ENCODE peak calls at places on chromosomes 12 and 14, in six cellular contexts. D is pancreas, V is fibroblast of lung, R is mucosa of descending colon, F is adrenal gland, L is ovary. I is an unnamed sample.

GRCh38 chr14:92973265-92973797 is 50.4 kb downstream of the CHGA start:
- DNase-seq in R (peak; percentile 71), F (peak; percentile 60), L (peak; percentile 71), V (peak; percentile 48), D (peak; percentile 56), I (peak; percentile 74)

GRCh38 chr12:58009355-58009754 is 68.0 kb downstream of the ATP23 start:
- DNase-seq in F (no peak), R (no peak), V (peak; percentile 13), D (no peak), L (no peak), I (no peak)

GRCh38 chr12:20527396-20528154 is 159.2 kb downstream of the PDE3A start:
- DNase-seq in V (peak; percentile 80), L (no peak), F (no peak), R (no peak), D (no peak), I (no peak)

GRCh38 chr14:51305761-51306160 is 65.7 kb downstream of the TMX1 start:
- DNase-seq in V (peak; percentile 40), D (no peak), R (no peak), L (no peak), F (no peak), I (no peak)

GRCh38 chr14:47526591-47527244 is 148.7 kb downstream of the MDGA2 start:
- DNase-seq in F (no peak), V (no peak), R (no peak), L (no peak), D (no peak), I (no peak)

GRCh38 chr12:66011731-66012130 is 118.8 kb downstream of the LLPH start:
- DNase-seq in L (no peak), V (peak; percentile 61), F (no peak), D (no peak), R (no peak), I (no peak)

GRCh38 chr14:29857545-29857944 is 70.1 kb downstream of the PRKD1 start:
- DNase-seq in V (no peak), R (no peak), D (no peak), L (no peak), F (no peak), I (no peak)

GRCh38 chr12:76863005-76863670 is 15.7 kb downstream of the CSRP2 start:
- DNase-seq in F (no peak), L (no peak), R (no peak), D (no peak), V (peak; percentile 95), I (no peak)

GRCh38 chr14:97354119-97354722 is 557.0 kb downstream of the VRK1 start:
- DNase-seq in D (no peak), V (no peak), F (no peak), L (no peak), R (no peak), I (no peak)

GRCh38 chr14:32010561-32011188 is 66.4 kb upstream of the ARHGAP5 start:
- DNase-seq in V (peak; percentile 74), F (peak; percentile 53), D (no peak), R (no peak), L (no peak), I (no peak)

GRCh38 chr14:106276326-106277267 is 750.2 kb downstream of the TMEM121 start:
- DNase-seq in D (no peak), R (no peak), V (no peak), L (no peak), F (no peak), I (no peak)

GRCh38 chr14:72603639-72604038 is 290.3 kb downstream of the DPF3 start:
- DNase-seq in F (no peak), D (peak; percentile 1), R (no peak), V (peak; percentile 84), L (no peak), I (no peak)

GRCh38 chr12:124005736-124006581 is 32.9 kb downstream of the ZNF664 start:
- DNase-seq in R (no peak), V (no peak), F (no peak), L (no peak), D (no peak), I (no peak)
- H3K36me3 ChIP-seq in R (no peaks in the 10 kb centered on the region), V (peaks cover 3% of the 10 kb centered on the region), F (no peaks in the 10 kb centered on the region), L (no peaks in the 10 kb centered on the region), D (peaks cover 5% of the 10 kb centered on the region), I (peaks cover 27% of the 10 kb centered on the region)

GRCh38 chr14:77509366-77509765 is 10.8 kb upstream of the ISM2 start:
- DNase-seq in F (no peak), L (no peak), R (no peak), D (no peak), V (no peak), I (no peak)

GRCh38 chr14:77507762-77508161 is 9.1 kb upstream of the ISM2 start:
- DNase-seq in L (no peak), V (no peak), R (no peak), F (no peak), D (no peak), I (no peak)

GRCh38 chr14:77511486-77512162 is 13.0 kb upstream of the ISM2 start:
- DNase-seq in V (no peak), L (no peak), D (no peak), R (no peak), F (no peak), I (no peak)

GRCh38 chr14:77508249-77508648 is 9.6 kb upstream of the ISM2 start:
- DNase-seq in D (no peak), R (no peak), L (no peak), V (peak; percentile 76), F (peak; percentile 64), I (no peak)

DNA sequence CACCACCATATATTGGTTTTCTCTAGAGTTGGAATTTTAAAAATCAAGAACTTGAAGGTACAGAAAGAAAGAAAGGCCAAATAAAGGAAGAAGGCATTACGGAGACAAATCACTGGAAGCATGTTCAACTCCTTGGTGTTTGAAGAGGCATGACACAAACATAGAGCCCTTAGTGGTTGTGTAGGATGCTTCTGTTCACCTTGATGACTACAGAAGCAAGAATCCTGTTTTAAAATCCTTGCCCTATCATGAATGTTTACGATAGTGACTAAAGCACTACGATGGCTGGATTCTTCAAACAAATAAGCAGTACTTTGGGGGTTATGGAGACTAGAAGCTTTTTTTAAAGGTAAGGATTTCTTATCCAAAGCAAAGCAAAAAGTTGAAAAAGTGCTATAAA is 10.3 kb upstream of the ISM2 start:
- DNase-seq in L (no peak), D (no peak), V (no peak), R (no peak), F (no peak), I (no peak)
- H3K36me3 ChIP-seq in L (no peaks in the 10 kb centered on the region), D (no peaks in the 10 kb centered on the region), V (peaks cover 4% of the 10 kb centered on the region), R (no peaks in the 10 kb centered on the region), F (no peaks in the 10 kb centered on the region), I (peaks cover 23% of the 10 kb centered on the region)

GRCh38 chr12:123941485-123942276 is 30.9 kb downstream of the CCDC92 start:
- DNase-seq in D (no peak), F (no peak), R (no peak), L (no peak), V (no peak), I (no peak)

GRCh38 chr12:123939716-123940626 is 32.7 kb downstream of the CCDC92 start:
- DNase-seq in R (no peak), F (no peak), V (no peak), L (no peak), D (no peak), I (no peak)

GRCh38 chr12:123941000-123941399 is 31.6 kb downstream of the CCDC92 start:
- DNase-seq in V (no peak), D (no peak), L (no peak), F (no peak), R (no peak), I (no peak)

GRCh38 chr12:123942277-123942653 is 30.4 kb downstream of the CCDC92 start:
- DNase-seq in R (no peak), L (no peak), F (no peak), D (no peak), V (peak; percentile 89), I (no peak)

DNA sequence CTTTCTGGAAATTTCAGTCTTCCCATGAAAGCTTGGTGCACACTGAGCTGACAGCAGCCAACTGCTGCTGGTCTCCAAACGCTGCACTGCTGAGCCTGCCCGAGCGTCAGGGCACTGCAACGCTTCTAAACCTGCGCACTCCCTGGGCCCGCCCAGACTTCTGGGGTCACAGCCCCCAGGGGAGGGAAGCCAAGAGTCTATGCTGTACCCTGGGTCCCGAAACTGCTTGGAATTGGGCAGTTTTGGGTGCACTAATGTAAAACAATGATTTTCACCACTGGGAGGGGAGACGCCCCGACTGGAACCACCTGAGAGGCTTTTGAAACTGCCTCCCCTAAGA is 32.0 kb downstream of the CCDC92 start:
- DNase-seq in D (no peak), L (no peak), R (no peak), V (no peak), F (no peak), I (no peak)
- H3K36me3 ChIP-seq in D (peaks cover 6% of the 10 kb centered on the region), L (no peaks in the 10 kb centered on the region), R (no peaks in the 10 kb centered on the region), V (peaks cover 2% of the 10 kb centered on the region), F (no peaks in the 10 kb centered on the region), I (peaks cover 77% of the 10 kb centered on the region)

DNA sequence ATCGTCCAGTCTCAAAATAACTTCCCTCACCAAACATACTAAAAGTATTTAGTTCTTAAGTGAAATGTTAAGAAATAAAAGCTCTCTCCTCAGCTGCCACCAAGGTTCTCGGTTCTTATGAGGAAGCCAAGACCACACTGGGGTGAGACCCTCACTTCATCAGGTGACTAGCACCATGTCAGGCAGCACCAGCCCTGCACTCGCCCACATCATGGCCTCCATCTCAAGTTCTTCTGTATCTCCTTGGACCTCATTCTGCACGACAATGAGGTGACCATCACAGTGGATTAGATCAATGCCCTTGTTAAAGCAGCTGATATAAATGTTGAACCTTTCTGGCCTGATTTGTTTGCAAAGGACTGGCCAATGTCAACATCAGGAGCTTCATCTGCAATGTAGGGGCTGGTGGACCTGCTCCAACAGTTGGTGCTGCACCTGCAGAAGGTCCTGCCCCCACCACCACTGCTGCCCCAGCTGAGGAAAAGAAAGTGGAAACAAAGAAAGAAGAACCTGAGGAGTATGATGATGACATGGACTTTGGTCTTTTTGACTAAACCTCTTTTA is 12.4 kb downstream of the SEC23A start:
- DNase-seq in V (no peak), F (no peak), L (no peak), R (no peak), D (no peak), I (no peak)
- H3K36me3 ChIP-seq in V (peaks cover 21% of the 10 kb centered on the region), F (no peaks in the 10 kb centered on the region), L (no peaks in the 10 kb centered on the region), R (no peaks in the 10 kb centered on the region), D (peaks cover 24% of the 10 kb centered on the region), I (peaks cover 95% of the 10 kb centered on the region)

DNA sequence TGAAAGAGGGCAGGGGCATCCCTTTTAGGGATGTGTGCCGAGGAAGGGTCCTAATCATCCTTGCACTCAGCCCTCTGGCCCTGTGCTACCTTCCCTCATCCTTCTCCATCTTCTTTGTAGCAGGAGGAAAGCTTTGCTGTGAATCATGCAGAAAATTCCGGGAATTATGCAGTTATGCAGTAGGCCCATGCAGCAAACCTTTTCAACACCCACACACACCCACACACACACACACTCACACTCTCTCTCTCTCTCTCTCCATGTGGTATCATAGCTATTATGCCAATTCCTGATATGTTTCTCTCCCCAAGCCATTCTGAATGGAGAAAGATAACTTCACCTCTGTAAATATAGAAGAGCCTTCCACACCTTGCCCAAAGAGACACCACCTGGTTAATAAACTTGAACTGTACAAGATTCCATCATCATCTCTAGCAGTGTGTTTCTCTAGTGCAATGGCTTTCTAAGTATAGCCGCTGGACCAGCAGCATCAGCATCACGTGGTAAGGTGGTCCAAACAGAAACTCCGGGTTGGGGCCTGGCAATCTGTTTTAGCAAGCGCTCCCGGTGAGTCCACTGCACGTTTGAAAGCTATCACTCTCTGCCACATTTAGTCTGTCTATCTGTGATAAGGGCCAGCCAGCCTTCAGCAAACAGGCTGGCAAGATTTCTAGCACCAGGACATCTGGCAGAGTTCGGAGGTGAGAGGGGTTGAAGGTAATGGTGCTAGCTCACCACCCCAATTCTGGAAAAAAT is 57.6 kb downstream of the MDM2 start:
- DNase-seq in V (peak; percentile 52), D (no peak), R (no peak), F (no peak), L (no peak), I (no peak)
- H3K36me3 ChIP-seq in V (no peaks in the 10 kb centered on the region), D (no peaks in the 10 kb centered on the region), R (no peaks in the 10 kb centered on the region), F (no peaks in the 10 kb centered on the region), L (no peaks in the 10 kb centered on the region), I (peaks cover 11% of the 10 kb centered on the region)